ENCODE peak calls at places on chromosomes 13 and 19, in four cellular contexts. One of them, this sample, is unnamed.

GRCh38 chr13:42354246-42355117 is 82.5 kb downstream of the AKAP11 start:
- DNase-seq in NT2/D1: no peak
- DNase-seq in K562: no peak
- DNase-seq in fibroblast of lung: peak; percentile 91
- DNase-seq in this sample: no peak

GRCh38 chr13:109088528-109088927 is 459.1 kb downstream of the MYO16 start:
- DNase-seq in NT2/D1: no peak
- DNase-seq in K562: no peak
- DNase-seq in fibroblast of lung: no peak
- DNase-seq in this sample: no peak

GRCh38 chr19:10193666-10194499 is 870 bp downstream of the DNMT1 start:
- DNase-seq in NT2/D1: no peak
- DNase-seq in K562: peak; percentile 75
- DNase-seq in fibroblast of lung: peak; percentile 67
- DNase-seq in this sample: no peak

GRCh38 chr19:56476093-56476492 is 1.1 kb downstream of the ZNF667 start:
- DNase-seq in NT2/D1: no peak
- DNase-seq in K562: no peak
- DNase-seq in fibroblast of lung: no peak
- DNase-seq in this sample: no peak

GRCh38 chr13:70042193-70042592 is 65.4 kb upstream of the ATXN8OS start:
- DNase-seq in NT2/D1: no peak
- DNase-seq in K562: no peak
- DNase-seq in fibroblast of lung: no peak
- DNase-seq in this sample: no peak

GRCh38 chr19:2994588-2995131 is 17.3 kb downstream of the TLE6 start:
- DNase-seq in NT2/D1: no peak
- DNase-seq in K562: no peak
- DNase-seq in fibroblast of lung: no peak
- DNase-seq in this sample: no peak

GRCh38 chr13:62320129-62320724 is 904.6 kb upstream of the PCDH20 start:
- DNase-seq in NT2/D1: no peak
- DNase-seq in K562: no peak
- DNase-seq in fibroblast of lung: peak; percentile 41
- DNase-seq in this sample: peak; percentile 64

GRCh38 chr19:43784981-43785808 is 4.4 kb upstream of the KCNN4 start:
- DNase-seq in NT2/D1: no peak
- DNase-seq in K562: peak; percentile 69
- DNase-seq in fibroblast of lung: peak; percentile 60
- DNase-seq in this sample: peak; percentile 73

GRCh38 chr19:12833747-12834417 is 497 bp downstream of the RTBDN start:
- DNase-seq in NT2/D1: no peak
- DNase-seq in K562: peak; percentile 80
- DNase-seq in fibroblast of lung: no peak
- DNase-seq in this sample: peak; percentile 83

GRCh38 chr19:44988896-44989563 is 12.2 kb upstream of the RELB start:
- DNase-seq in NT2/D1: peak; percentile 16
- DNase-seq in K562: peak; percentile 67
- DNase-seq in fibroblast of lung: peak; percentile 41
- DNase-seq in this sample: peak; percentile 84

GRCh38 chr19:2500861-2501260 is 24.9 kb downstream of the GADD45B start:
- DNase-seq in NT2/D1: no peak
- DNase-seq in K562: no peak
- DNase-seq in fibroblast of lung: no peak
- DNase-seq in this sample: no peak

GRCh38 chr13:71786815-71787214 is 80.2 kb downstream of the DACH1 start:
- DNase-seq in NT2/D1: peak; percentile 0
- DNase-seq in K562: no peak
- DNase-seq in fibroblast of lung: no peak
- DNase-seq in this sample: no peak

GRCh38 chr13:74329978-74330377 is 195.8 kb upstream of the KLF12 start:
- DNase-seq in NT2/D1: no peak
- DNase-seq in K562: no peak
- DNase-seq in fibroblast of lung: peak; percentile 7
- DNase-seq in this sample: no peak

GRCh38 chr19:48194041-48194871 is 23.8 kb downstream of the ZSWIM9 start:
- DNase-seq in NT2/D1: no peak
- DNase-seq in K562: peak; percentile 38
- DNase-seq in fibroblast of lung: no peak
- DNase-seq in this sample: peak; percentile 21

GRCh38 chr19:6233827-6234511 is 45.8 kb downstream of the MLLT1 start:
- DNase-seq in NT2/D1: no peak
- DNase-seq in K562: peak; percentile 39
- DNase-seq in fibroblast of lung: no peak
- DNase-seq in this sample: no peak

GRCh38 chr13:108190897-108191296 is 24.4 kb downstream of the LIG4 start:
- DNase-seq in NT2/D1: no peak
- DNase-seq in K562: no peak
- DNase-seq in fibroblast of lung: no peak
- DNase-seq in this sample: no peak

GRCh38 chr13:39047560-39047959 is 9.3 kb downstream of the NHLRC3 start:
- DNase-seq in NT2/D1: no peak
- DNase-seq in K562: peak; percentile 14
- DNase-seq in fibroblast of lung: no peak
- DNase-seq in this sample: no peak

GRCh38 chr19:3881272-3882040 is 971 bp downstream of the ATCAY start:
- DNase-seq in NT2/D1: no peak
- DNase-seq in K562: no peak
- DNase-seq in fibroblast of lung: no peak
- DNase-seq in this sample: no peak

GRCh38 chr19:6516018-6516658 is 14.0 kb upstream of the TUBB4A start:
- DNase-seq in NT2/D1: peak; percentile 93
- DNase-seq in K562: peak; percentile 98
- DNase-seq in fibroblast of lung: peak; percentile 93
- DNase-seq in this sample: peak; percentile 98

GRCh38 chr13:110644892-110645521 is 29.7 kb downstream of the NAXD start:
- DNase-seq in NT2/D1: peak; percentile 16
- DNase-seq in K562: no peak
- DNase-seq in fibroblast of lung: peak; percentile 76
- DNase-seq in this sample: peak; percentile 56

GRCh38 chr19:29807870-29808405 is 3.9 kb upstream of the CCNE1 start:
- DNase-seq in NT2/D1: no peak
- DNase-seq in K562: no peak
- DNase-seq in fibroblast of lung: no peak
- DNase-seq in this sample: no peak

GRCh38 chr19:16316506-16316882 is 8.1 kb upstream of the KLF2 start:
- DNase-seq in NT2/D1: no peak
- DNase-seq in K562: no peak
- DNase-seq in fibroblast of lung: no peak
- DNase-seq in this sample: no peak

GRCh38 chr19:40321076-40321475 is 27.1 kb downstream of the C19orf47 start:
- DNase-seq in NT2/D1: no peak
- DNase-seq in K562: no peak
- DNase-seq in fibroblast of lung: no peak
- DNase-seq in this sample: no peak

GRCh38 chr19:23698711-23699520 is 11.9 kb upstream of the ZNF675 start:
- DNase-seq in NT2/D1: no peak
- DNase-seq in K562: no peak
- DNase-seq in fibroblast of lung: no peak
- DNase-seq in this sample: no peak

DNA sequence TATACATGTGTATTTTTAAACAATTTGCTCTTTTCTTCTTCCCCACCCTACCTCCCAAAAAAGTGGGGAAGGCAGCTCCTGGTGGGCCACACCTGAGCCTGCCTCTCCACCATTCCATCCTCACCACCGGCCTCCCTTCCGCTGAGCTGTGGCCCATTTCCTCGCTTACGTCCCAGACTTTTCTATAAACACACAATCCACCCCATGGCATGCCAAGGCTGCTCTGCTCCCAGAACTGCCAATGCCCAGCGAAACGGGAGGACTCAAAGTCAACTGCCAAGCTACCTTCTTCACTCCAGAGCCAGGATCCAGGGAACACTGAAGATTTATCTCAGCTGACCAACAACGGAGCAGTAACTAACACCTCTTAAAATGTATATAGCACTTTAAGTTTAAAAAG is 2.8 kb downstream of the N4BP2L1 start:
- DNase-seq in NT2/D1: no peak
- DNase-seq in K562: no peak
- DNase-seq in fibroblast of lung: no peak
- DNase-seq in this sample: no peak
- H3K4me3 ChIP-seq in NT2/D1: no peak overlapping the region
- H3K4me3 ChIP-seq in K562: no peak overlapping the region
- H3K4me3 ChIP-seq in fibroblast of lung: no peak overlapping the region
- H3K4me3 ChIP-seq in this sample: no peak overlapping the region

GRCh38 chr19:38769635-38770211 is 3.6 kb downstream of the LGALS7 start:
- DNase-seq in NT2/D1: peak; percentile 5
- DNase-seq in K562: peak; percentile 61
- DNase-seq in fibroblast of lung: peak; percentile 53
- DNase-seq in this sample: peak; percentile 43
- H3K4me3 ChIP-seq in NT2/D1: peak overlapping the region; percentile 15
- H3K4me3 ChIP-seq in K562: no peak overlapping the region
- H3K4me3 ChIP-seq in fibroblast of lung: no peak overlapping the region
- H3K4me3 ChIP-seq in this sample: no peak overlapping the region

GRCh38 chr19:53961523-53962345 is 1.0 kb upstream of the CACNG8 start:
- DNase-seq in NT2/D1: no peak
- DNase-seq in K562: no peak
- DNase-seq in fibroblast of lung: peak; percentile 24
- DNase-seq in this sample: no peak
- H3K4me3 ChIP-seq in NT2/D1: peak overlapping the region; percentile 55
- H3K4me3 ChIP-seq in K562: no peak overlapping the region
- H3K4me3 ChIP-seq in fibroblast of lung: no peak overlapping the region
- H3K4me3 ChIP-seq in this sample: no peak overlapping the region

GRCh38 chr13:54356209-54356608 is 1327.6 kb downstream of the OLFM4 start:
- DNase-seq in NT2/D1: no peak
- DNase-seq in K562: no peak
- DNase-seq in fibroblast of lung: no peak
- DNase-seq in this sample: no peak

GRCh38 chr13:54361460-54361859 is 1332.8 kb downstream of the OLFM4 start:
- DNase-seq in NT2/D1: no peak
- DNase-seq in K562: no peak
- DNase-seq in fibroblast of lung: no peak
- DNase-seq in this sample: no peak

GRCh38 chr13:54356849-54357248 is 1328.2 kb downstream of the OLFM4 start:
- DNase-seq in NT2/D1: peak; percentile 46
- DNase-seq in K562: no peak
- DNase-seq in fibroblast of lung: no peak
- DNase-seq in this sample: peak; percentile 44

DNA sequence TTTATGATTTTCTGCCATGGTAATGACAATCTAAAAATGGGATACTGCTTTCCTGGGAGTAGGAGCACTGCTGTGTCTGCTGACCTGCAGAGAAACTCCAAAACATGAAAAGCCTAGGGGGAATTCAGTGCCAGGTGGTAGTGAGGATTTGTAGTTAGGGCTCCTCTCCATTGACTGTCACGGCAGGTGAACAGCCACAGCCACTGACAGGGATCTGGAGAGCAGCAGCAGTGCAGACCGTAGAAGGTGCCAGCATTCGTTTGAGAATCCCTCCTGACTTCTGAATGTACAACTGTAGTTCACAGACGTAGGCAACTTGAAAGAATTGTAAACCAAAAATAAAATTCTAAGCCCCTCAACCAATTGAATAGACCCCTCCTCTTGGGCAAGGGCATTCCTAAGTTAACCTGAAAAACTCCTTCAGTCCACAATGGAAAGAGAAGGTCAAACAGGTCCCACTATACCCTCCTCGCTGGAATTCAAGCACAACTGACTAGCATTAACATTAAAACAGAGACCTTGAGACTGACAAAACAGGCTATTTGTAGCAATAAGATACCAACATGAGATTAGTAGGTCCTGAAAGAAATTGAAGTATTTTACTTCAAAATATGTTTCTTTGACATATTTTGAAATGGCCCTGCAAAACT is 1328.8 kb downstream of the OLFM4 start:
- DNase-seq in NT2/D1: no peak
- DNase-seq in K562: no peak
- DNase-seq in fibroblast of lung: no peak
- DNase-seq in this sample: no peak
- H3K4me3 ChIP-seq in NT2/D1: no peak overlapping the region
- H3K4me3 ChIP-seq in K562: no peak overlapping the region
- H3K4me3 ChIP-seq in fibroblast of lung: no peak overlapping the region
- H3K4me3 ChIP-seq in this sample: no peak overlapping the region

GRCh38 chr13:30135351-30135750 is 172.0 kb downstream of the KATNAL1 start:
- DNase-seq in NT2/D1: no peak
- DNase-seq in K562: no peak
- DNase-seq in fibroblast of lung: no peak
- DNase-seq in this sample: no peak

GRCh38 chr13:30134578-30134977 is 172.8 kb downstream of the KATNAL1 start:
- DNase-seq in NT2/D1: no peak
- DNase-seq in K562: no peak
- DNase-seq in fibroblast of lung: peak; percentile 35
- DNase-seq in this sample: no peak

GRCh38 chr13:30133976-30134375 is 173.4 kb downstream of the KATNAL1 start:
- DNase-seq in NT2/D1: no peak
- DNase-seq in K562: no peak
- DNase-seq in fibroblast of lung: no peak
- DNase-seq in this sample: no peak

GRCh38 chr13:30133554-30133912 is 173.8 kb downstream of the KATNAL1 start:
- DNase-seq in NT2/D1: no peak
- DNase-seq in K562: peak; percentile 18
- DNase-seq in fibroblast of lung: no peak
- DNase-seq in this sample: no peak

GRCh38 chr13:30132623-30133553 is 174.5 kb downstream of the KATNAL1 start:
- DNase-seq in NT2/D1: peak; percentile 86
- DNase-seq in K562: peak; percentile 80
- DNase-seq in fibroblast of lung: peak; percentile 85
- DNase-seq in this sample: peak; percentile 77
- H3K4me3 ChIP-seq in NT2/D1: no peak overlapping the region
- H3K4me3 ChIP-seq in K562: no peak overlapping the region
- H3K4me3 ChIP-seq in fibroblast of lung: no peak overlapping the region
- H3K4me3 ChIP-seq in this sample: no peak overlapping the region

GRCh38 chr13:98254541-98254940 is 77.5 kb upstream of the RNF113B start:
- DNase-seq in NT2/D1: no peak
- DNase-seq in K562: no peak
- DNase-seq in fibroblast of lung: peak; percentile 68
- DNase-seq in this sample: no peak

GRCh38 chr13:98261165-98261672 is 84.2 kb upstream of the RNF113B start:
- DNase-seq in NT2/D1: no peak
- DNase-seq in K562: no peak
- DNase-seq in fibroblast of lung: no peak
- DNase-seq in this sample: no peak

GRCh38 chr13:98260357-98261164 is 83.5 kb upstream of the RNF113B start:
- DNase-seq in NT2/D1: no peak
- DNase-seq in K562: no peak
- DNase-seq in fibroblast of lung: no peak
- DNase-seq in this sample: no peak

GRCh38 chr13:98262307-98262706 is 85.2 kb upstream of the RNF113B start:
- DNase-seq in NT2/D1: no peak
- DNase-seq in K562: no peak
- DNase-seq in fibroblast of lung: no peak
- DNase-seq in this sample: no peak

GRCh38 chr13:98258226-98258625 is 81.2 kb upstream of the RNF113B start:
- DNase-seq in NT2/D1: no peak
- DNase-seq in K562: no peak
- DNase-seq in fibroblast of lung: no peak
- DNase-seq in this sample: no peak
- H3K4me3 ChIP-seq in NT2/D1: no peak overlapping the region
- H3K4me3 ChIP-seq in K562: no peak overlapping the region
- H3K4me3 ChIP-seq in fibroblast of lung: no peak overlapping the region
- H3K4me3 ChIP-seq in this sample: no peak overlapping the region

GRCh38 chr19:8325454-8325853 is 4.2 kb downstream of the RPS28 start:
- DNase-seq in NT2/D1: no peak
- DNase-seq in K562: no peak
- DNase-seq in fibroblast of lung: no peak
- DNase-seq in this sample: no peak
- H3K4me3 ChIP-seq in NT2/D1: no peak overlapping the region
- H3K4me3 ChIP-seq in K562: no peak overlapping the region
- H3K4me3 ChIP-seq in fibroblast of lung: no peak overlapping the region
- H3K4me3 ChIP-seq in this sample: no peak overlapping the region

This sample was measured in HAP-1.